ENCODE peak calls at places on chromosomes 1 and 21, in eight cellular contexts. O is IMR-90, T is heart left ventricle, N is tibial nerve, I is adrenal gland, F is suprapubic skin, L is prostate gland, Z is body of pancreas. D is an unnamed sample.
A peak's percentile ranks its signal among the peaks of the same experiment; 100 is the strongest.

GRCh38 chr1:67134692-67135091 is at the start of gene C1orf141:
- DNase-seq in T (no peak), L (no peak), N (no peak), I (no peak), F (no peak), Z (peak; percentile 55), O (no peak), D (no peak)

GRCh38 chr1:155086182-155086741 is 7.6 kb downstream of the EFNA3 start:
- DNase-seq in I (peak; percentile 74), Z (peak; percentile 77), N (peak; percentile 78), F (no peak), L (peak; percentile 61), T (peak; percentile 82), O (no peak), D (no peak)

GRCh38 chr1:31054349-31054748 is 11.2 kb downstream of the PUM1 start:
- DNase-seq in F (no peak), T (no peak), N (no peak), L (no peak), Z (no peak), I (no peak), O (peak; percentile 38), D (no peak)

GRCh38 chr1:177983824-177984528 is 14.1 kb upstream of the SEC16B start:
- DNase-seq in Z (peak; percentile 81), T (no peak), O (peak; percentile 98), N (peak; percentile 62), F (no peak), L (no peak), I (peak; percentile 50), D (peak; percentile 66)

GRCh38 chr1:96366516-96366915 is 355.1 kb upstream of the PTBP2 start:
- DNase-seq in F (no peak), Z (no peak), L (no peak), I (no peak), N (no peak), T (no peak), O (no peak), D (no peak)

GRCh38 chr1:116915182-116915611 is 5.5 kb downstream of the PTGFRN start:
- DNase-seq in T (no peak), Z (peak; percentile 73), N (no peak), I (peak; percentile 76), F (no peak), O (no peak), L (peak; percentile 22), D (no peak)

GRCh38 chr1:27525296-27526271 is 35.6 kb upstream of the WASF2 start:
- DNase-seq in O (peak; percentile 53), N (peak; percentile 42), T (peak; percentile 91), L (no peak), I (peak; percentile 65), F (no peak), Z (peak; percentile 55), D (peak; percentile 47)

GRCh38 chr1:21175670-21176581 is 771 bp downstream of the EIF4G3 start:
- DNase-seq in I (peak; percentile 40), N (no peak), F (peak; percentile 78), L (peak; percentile 11), O (no peak), T (peak; percentile 71), Z (peak; percentile 46), D (peak; percentile 6)

GRCh38 chr1:9182784-9183257 is 51.8 kb upstream of the H6PD start:
- DNase-seq in L (no peak), T (no peak), Z (no peak), N (no peak), O (no peak), F (no peak), I (no peak), D (no peak)

GRCh38 chr1:41109316-41110263 is 88.1 kb upstream of the SLFNL1 start:
- DNase-seq in Z (peak; percentile 53), N (peak; percentile 81), L (peak; percentile 72), F (no peak), O (peak; percentile 95), I (peak; percentile 81), T (no peak), D (peak; percentile 24)

GRCh38 chr1:114756009-114756892 is 1.5 kb downstream of the CSDE1 start:
- DNase-seq in I (no peak), L (no peak), Z (no peak), F (no peak), O (peak; percentile 45), T (no peak), N (no peak), D (no peak)

GRCh38 chr1:171487038-171487437 is 1.7 kb downstream of the PRRC2C start:
- DNase-seq in Z (no peak), L (no peak), F (no peak), I (no peak), N (no peak), O (no peak), T (no peak), D (no peak)

GRCh38 chr1:73593379-73593778 is 604.6 kb downstream of the LRRIQ3 start:
- DNase-seq in F (no peak), Z (peak; percentile 45), L (peak; percentile 72), N (no peak), T (no peak), I (peak; percentile 56), O (no peak), D (no peak)

GRCh38 chr21:45994086-45994661 is 12.6 kb downstream of the COL6A1 start:
- DNase-seq in Z (no peak), O (no peak), L (no peak), T (peak; percentile 64), N (no peak), F (peak; percentile 75), I (peak; percentile 0), D (peak; percentile 10)

GRCh38 chr1:184866991-184867788 is 107.1 kb downstream of the NIBAN1 start:
- DNase-seq in Z (no peak), F (no peak), L (no peak), O (peak; percentile 96), T (no peak), I (no peak), N (peak; percentile 31), D (no peak)

GRCh38 chr1:217036757-217037156 is 313.5 kb upstream of the ESRRG start:
- DNase-seq in L (no peak), I (no peak), N (no peak), Z (no peak), T (no peak), F (no peak), O (no peak), D (no peak)

GRCh38 chr1:64581786-64582185 is 111.9 kb downstream of the CACHD1 start:
- DNase-seq in O (no peak), Z (no peak), L (no peak), N (no peak), F (no peak), T (no peak), I (no peak), D (no peak)

GRCh38 chr1:209486861-209487260 is 96.7 kb upstream of the CAMK1G start:
- DNase-seq in N (no peak), F (no peak), L (no peak), T (no peak), O (peak; percentile 10), I (no peak), Z (no peak), D (no peak)

GRCh38 chr1:43525995-43526394 is 4.7 kb upstream of the PTPRF start:
- DNase-seq in O (peak; percentile 67), N (no peak), I (no peak), F (no peak), L (no peak), Z (no peak), T (no peak), D (no peak)

GRCh38 chr1:200916681-200917080 is 22.0 kb downstream of the INAVA start:
- DNase-seq in N (no peak), T (no peak), L (no peak), O (no peak), I (no peak), Z (no peak), F (no peak), D (no peak)

GRCh38 chr1:54649921-54650320 is 8.3 kb downstream of the MROH7 start:
- DNase-seq in F (no peak), T (no peak), I (no peak), O (no peak), Z (no peak), L (no peak), N (no peak), D (no peak)

GRCh38 chr1:163632269-163632668 is 310.5 kb downstream of the NUF2 start:
- DNase-seq in N (no peak), F (no peak), O (no peak), L (no peak), T (no peak), I (no peak), Z (no peak), D (no peak)

GRCh38 chr1:19035356-19036048 is 79.0 kb upstream of the IFFO2 start:
- DNase-seq in F (peak; percentile 24), I (no peak), L (no peak), Z (no peak), T (no peak), O (no peak), N (no peak), D (no peak)

GRCh38 chr1:246012271-246012854 is 494.7 kb downstream of the SMYD3 start:
- DNase-seq in O (peak; percentile 51), Z (no peak), N (no peak), T (no peak), I (no peak), F (no peak), L (no peak), D (no peak)
- TF ChIP-seq CTCF in O (peak; percentile 65), Z (peak; percentile 55), N (peak; percentile 16), T (peak; percentile 60), I (peak; percentile 67), F (peak; percentile 27), L (peak; percentile 52), D (peak; percentile 57)

DNA sequence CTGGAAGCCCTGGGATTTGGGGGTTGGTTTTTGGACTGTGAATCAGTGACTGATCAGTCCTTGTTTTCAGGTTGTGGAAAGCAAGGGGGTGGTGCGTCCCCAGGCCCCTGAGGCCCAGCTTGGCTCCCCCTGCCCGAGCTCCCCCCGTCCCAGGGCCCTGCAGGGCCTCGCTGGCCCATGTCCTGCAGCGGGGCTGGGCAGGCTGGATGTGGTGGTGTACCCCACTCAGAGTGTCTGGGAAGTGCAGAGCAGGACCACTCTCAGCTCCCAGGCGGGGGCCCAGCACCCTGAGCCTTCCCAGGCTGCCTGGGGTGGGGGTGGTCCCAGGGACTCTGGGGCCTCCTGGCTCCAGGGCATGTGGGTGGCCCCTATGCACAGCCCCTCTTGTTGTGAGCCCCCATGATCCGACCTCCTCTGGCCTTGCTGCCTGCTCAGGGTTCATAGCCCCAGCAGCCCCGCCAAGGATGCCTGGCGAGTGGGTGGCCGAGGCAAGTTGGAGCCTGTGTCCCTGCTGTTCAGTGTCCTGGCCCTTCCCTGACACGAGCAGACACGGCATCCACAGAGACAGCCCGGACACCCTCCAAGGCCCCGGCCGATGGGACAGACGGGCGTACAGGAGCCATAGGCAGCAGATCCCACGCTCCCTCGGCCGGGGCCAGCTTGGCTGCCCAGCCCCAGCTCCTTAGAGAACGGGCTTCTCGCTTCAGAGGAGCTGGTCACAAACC is 37.9 kb downstream of the SLX9 start:
- DNase-seq in T (no peak), Z (no peak), O (no peak), L (no peak), N (no peak), I (no peak), F (no peak), D (no peak)
- H3K4me1 ChIP-seq in T (peaks cover 3% of the 10 kb centered on the region), Z (no peaks in the 10 kb centered on the region), O (peaks cover 6% of the 10 kb centered on the region), L (no peaks in the 10 kb centered on the region), N (no peaks in the 10 kb centered on the region), I (no peaks in the 10 kb centered on the region), F (peaks cover 14% of the 10 kb centered on the region), D (no peaks in the 10 kb centered on the region)

GRCh38 chr1:156338180-156338973 is at the start of the genes CCT3 and TSACC:
- DNase-seq in Z (peak; percentile 99), L (peak; percentile 99), T (peak; percentile 100), N (peak; percentile 100), O (peak; percentile 100), I (peak; percentile 99), F (peak; percentile 98), D (peak; percentile 98)
- TF ChIP-seq POLR2A in Z (peak; percentile 80), L (peak; percentile 68), T (no peak), N (peak; percentile 44), O (peak; percentile 60), I (peak; percentile 86), F (no peak), D (peak; percentile 72)

GRCh38 chr1:56107278-56107643 is 472.1 kb downstream of the PLPP3 start:
- DNase-seq in I (no peak), L (no peak), T (no peak), Z (no peak), N (no peak), F (no peak), O (no peak), D (no peak)
- TF ChIP-seq CTCF in I (no peak), L (no peak), T (no peak), Z (no peak), N (no peak), F (no peak), O (no peak), D (no peak)

D was measured in gastrocnemius medialis.